ENCODE peak calls at places on chromosome 12, in five cellular contexts. H is CD8-positive, alpha-beta T cell; F is kidney glomerular epithelial cell; G is fibroblast of pulmonary artery; L is NB4. X is an unnamed sample.

GRCh38 chr12:118061011-118061875 is at the start of gene WSB2:
- DNase-seq in H (peak; percentile 46), F (peak; percentile 5), G (peak; percentile 65), L (peak; percentile 59), X (peak; percentile 41)

GRCh38 chr12:90851800-90852718 is 102.9 kb downstream of the CCER1 start:
- DNase-seq in H (no peak), F (no peak), G (no peak), L (no peak), X (peak; percentile 24)

GRCh38 chr12:107765316-107765715 is 4.4 kb upstream of the PRDM4 start:
- DNase-seq in H (no peak), F (no peak), G (no peak), L (no peak), X (no peak)

GRCh38 chr12:48159976-48160525 is 2.7 kb upstream of the ASB8 start:
- DNase-seq in H (no peak), F (no peak), G (no peak), L (no peak), X (no peak)

GRCh38 chr12:46808955-46809697 is 16.7 kb downstream of the SLC38A4 start:
- DNase-seq in H (no peak), F (no peak), G (no peak), L (no peak), X (no peak)

GRCh38 chr12:119681953-119682352 is 14.0 kb downstream of the PRKAB1 start:
- DNase-seq in H (no peak), F (no peak), G (no peak), L (no peak), X (no peak)

GRCh38 chr12:92717202-92717601 is 14.4 kb downstream of the PLEKHG7 start:
- DNase-seq in H (no peak), F (no peak), G (peak; percentile 79), L (peak; percentile 90), X (peak; percentile 34)

GRCh38 chr12:1691123-1692007 is 495 bp downstream of the ADIPOR2 start:
- DNase-seq in H (peak; percentile 30), F (no peak), G (no peak), L (peak; percentile 76), X (peak; percentile 24)

GRCh38 chr12:31897791-31898503 is 61.3 kb upstream of the RESF1 start:
- DNase-seq in H (peak; percentile 31), F (peak; percentile 16), G (peak; percentile 53), L (no peak), X (no peak)

GRCh38 chr12:19338405-19338804 is 100.9 kb upstream of the AEBP2 start:
- DNase-seq in H (no peak), F (no peak), G (peak; percentile 3), L (no peak), X (no peak)

GRCh38 chr12:39605501-39605900 is 14.1 kb downstream of the ABCD2 start:
- DNase-seq in H (no peak), F (no peak), G (peak; percentile 59), L (no peak), X (peak; percentile 38)

GRCh38 chr12:40375076-40375475 is 150.3 kb downstream of the LRRK2 start:
- DNase-seq in H (no peak), F (no peak), G (peak; percentile 3), L (peak; percentile 48), X (peak; percentile 20)

GRCh38 chr12:67667276-67668073 is 18.9 kb downstream of the DYRK2 start:
- DNase-seq in H (no peak), F (no peak), G (peak; percentile 57), L (no peak), X (no peak)

GRCh38 chr12:71223139-71223538 is 65.3 kb upstream of the TSPAN8 start:
- DNase-seq in H (no peak), F (no peak), G (no peak), L (no peak), X (peak; percentile 8)

GRCh38 chr12:115895247-115895646 is 382.2 kb downstream of the MED13L start:
- DNase-seq in H (no peak), F (no peak), G (no peak), L (no peak), X (peak; percentile 36)

GRCh38 chr12:106226884-106227640 is 20.8 kb downstream of the CKAP4 start:
- DNase-seq in H (peak; percentile 33), F (peak; percentile 70), G (peak; percentile 78), L (peak; percentile 69), X (peak; percentile 87)